ENCODE peak calls at places on chromosomes 11 and 22, in five cellular contexts. E, C, S, Y and J are unnamed samples.

GRCh38 chr11:128757886-128758612 is 64.2 kb downstream of the FLI1 start:
- DNase-seq in Y (no peak), S (no peak), E (no peak), C (no peak), J (no peak)

GRCh38 chr11:119638851-119639250 is 90.1 kb downstream of the NECTIN1 start:
- DNase-seq in E (no peak), C (no peak), S (no peak), Y (no peak), J (no peak)

GRCh38 chr22:28741200-28741757 is 341 bp downstream of the CHEK2 start:
- DNase-seq in S (no peak), Y (no peak), E (no peak), C (no peak), J (no peak)

GRCh38 chr11:128940603-128941002 is 2.1 kb downstream of the TP53AIP1 start:
- DNase-seq in S (no peak), Y (no peak), E (no peak), C (no peak), J (no peak)

GRCh38 chr11:61198391-61198790 is 4.9 kb upstream of the PGA3 start:
- DNase-seq in C (no peak), S (no peak), E (no peak), Y (no peak), J (no peak)

GRCh38 chr11:13962562-13963168 is at the start of gene SPON1:
- DNase-seq in Y (peak; percentile 38), C (no peak), E (no peak), S (no peak), J (no peak)

GRCh38 chr11:74520927-74521665 is 27.6 kb upstream of the LIPT2 start:
- DNase-seq in C (no peak), E (no peak), S (no peak), Y (no peak), J (no peak)

GRCh38 chr11:76696756-76697155 is 26.2 kb upstream of the LRRC32 start:
- DNase-seq in S (no peak), C (no peak), Y (no peak), E (no peak), J (no peak)

GRCh38 chr11:26331911-26332571 is at the start of gene ANO3:
- DNase-seq in S (peak; percentile 54), E (peak; percentile 78), C (no peak), Y (no peak), J (peak; percentile 28)

GRCh38 chr22:18095101-18095805 is 15.4 kb upstream of the TUBA8 start:
- DNase-seq in Y (no peak), E (peak; percentile 14), C (no peak), S (peak; percentile 67), J (no peak)

GRCh38 chr11:35721576-35722341 is 59.2 kb downstream of the TRIM44 start:
- DNase-seq in S (no peak), C (peak; percentile 52), Y (no peak), E (no peak), J (no peak)

GRCh38 chr22:31344369-31345330 is 1.5 kb downstream of the PATZ1 start:
- DNase-seq in S (no peak), E (no peak), Y (no peak), C (peak; percentile 76), J (no peak)

GRCh38 chr11:12087075-12087775 is 23.2 kb upstream of the MICAL2 start:
- DNase-seq in Y (peak; percentile 10), C (no peak), S (peak; percentile 29), E (peak; percentile 82), J (peak; percentile 85)

GRCh38 chr11:9831122-9831521 is 167.2 kb downstream of the SWAP70 start:
- DNase-seq in Y (no peak), S (no peak), C (no peak), E (no peak), J (no peak)

GRCh38 chr11:15577519-15577918 is 462.8 kb downstream of the INSC start:
- DNase-seq in S (no peak), E (peak; percentile 10), C (no peak), Y (no peak), J (peak; percentile 13)

GRCh38 chr11:45593992-45594391 is 71.4 kb downstream of the CHST1 start:
- DNase-seq in Y (no peak), S (peak; percentile 22), E (no peak), C (peak; percentile 67), J (peak; percentile 20)

GRCh38 chr22:26414347-26414746 is 14.7 kb upstream of the ASPHD2 start:
- DNase-seq in Y (no peak), C (no peak), S (no peak), E (no peak), J (no peak)

GRCh38 chr11:107780136-107780535 is 68.3 kb upstream of the SLN start:
- DNase-seq in E (no peak), Y (no peak), C (no peak), S (no peak), J (no peak)

GRCh38 chr11:13705710-13706109 is 37.2 kb downstream of the FAR1 start:
- DNase-seq in Y (no peak), E (no peak), S (no peak), C (no peak), J (no peak)

GRCh38 chr11:59247535-59248227 is 35.0 kb upstream of the MPEG1 start:
- DNase-seq in Y (no peak), S (no peak), E (peak; percentile 31), C (no peak), J (peak; percentile 50)

GRCh38 chr11:116993599-116993998 is 104.6 kb downstream of the SIK3 start:
- DNase-seq in S (no peak), Y (peak; percentile 76), C (no peak), E (no peak), J (no peak)

GRCh38 chr11:96942855-96943254 is 553.0 kb downstream of the JRKL start:
- DNase-seq in E (no peak), C (no peak), S (no peak), Y (no peak), J (no peak)

GRCh38 chr22:21457023-21457787 is 10.0 kb upstream of the TMEM191C start:
- DNase-seq in C (no peak), Y (no peak), E (peak; percentile 30), S (no peak), J (no peak)